ENCODE peak calls at places on chromosomes 6 and 20, in six cellular contexts. One of them, this sample, is unnamed.

GRCh38 chr20:48797275-48797825 is 30.4 kb downstream of the PREX1 start:
- DNase-seq in activated CD4-positive, CD25-positive, alpha-beta regulatory T cell treated with anti-CD3 and anti-CD28 coated beads, Interleukin-2, amount 50 U/mL, for 16 hours: no peak
- DNase-seq in retinal pigment epithelial cell: no peak
- DNase-seq in stromal cell of bone marrow: no peak
- DNase-seq in LHCN-M2: no peak
- DNase-seq in activated T-cell treated with anti-CD3 and anti-CD28 coated beads, Interleukin-2, amount 50 U/mL, for 4 hours: no peak
- DNase-seq in this sample: no peak

GRCh38 chr6:44702292-44702691 is 314.8 kb downstream of the CDC5L start:
- DNase-seq in activated CD4-positive, CD25-positive, alpha-beta regulatory T cell treated with anti-CD3 and anti-CD28 coated beads, Interleukin-2, amount 50 U/mL, for 16 hours: no peak
- DNase-seq in stromal cell of bone marrow: no peak
- DNase-seq in LHCN-M2: no peak
- DNase-seq in activated T-cell treated with anti-CD3 and anti-CD28 coated beads, Interleukin-2, amount 50 U/mL, for 4 hours: no peak
- DNase-seq in retinal pigment epithelial cell: no peak
- DNase-seq in this sample: no peak

GRCh38 chr6:137171824-137172733 is 1.4 kb downstream of the IL22RA2 start:
- DNase-seq in LHCN-M2: no peak
- DNase-seq in activated T-cell treated with anti-CD3 and anti-CD28 coated beads, Interleukin-2, amount 50 U/mL, for 4 hours: no peak
- DNase-seq in retinal pigment epithelial cell: no peak
- DNase-seq in stromal cell of bone marrow: no peak
- DNase-seq in activated CD4-positive, CD25-positive, alpha-beta regulatory T cell treated with anti-CD3 and anti-CD28 coated beads, Interleukin-2, amount 50 U/mL, for 16 hours: no peak
- DNase-seq in this sample: no peak

GRCh38 chr6:108650781-108651180 is 90.1 kb downstream of the FOXO3 start:
- DNase-seq in retinal pigment epithelial cell: no peak
- DNase-seq in activated T-cell treated with anti-CD3 and anti-CD28 coated beads, Interleukin-2, amount 50 U/mL, for 4 hours: no peak
- DNase-seq in LHCN-M2: peak; percentile 76
- DNase-seq in stromal cell of bone marrow: peak; percentile 39
- DNase-seq in activated CD4-positive, CD25-positive, alpha-beta regulatory T cell treated with anti-CD3 and anti-CD28 coated beads, Interleukin-2, amount 50 U/mL, for 16 hours: no peak
- DNase-seq in this sample: no peak

GRCh38 chr6:106133040-106133439 is 46.9 kb downstream of the PRDM1 start:
- DNase-seq in LHCN-M2: no peak
- DNase-seq in stromal cell of bone marrow: no peak
- DNase-seq in retinal pigment epithelial cell: no peak
- DNase-seq in activated CD4-positive, CD25-positive, alpha-beta regulatory T cell treated with anti-CD3 and anti-CD28 coated beads, Interleukin-2, amount 50 U/mL, for 16 hours: no peak
- DNase-seq in activated T-cell treated with anti-CD3 and anti-CD28 coated beads, Interleukin-2, amount 50 U/mL, for 4 hours: no peak
- DNase-seq in this sample: no peak

GRCh38 chr20:1816384-1817381 is 78.5 kb upstream of the SIRPA start:
- DNase-seq in activated CD4-positive, CD25-positive, alpha-beta regulatory T cell treated with anti-CD3 and anti-CD28 coated beads, Interleukin-2, amount 50 U/mL, for 16 hours: no peak
- DNase-seq in stromal cell of bone marrow: peak; percentile 48
- DNase-seq in activated T-cell treated with anti-CD3 and anti-CD28 coated beads, Interleukin-2, amount 50 U/mL, for 4 hours: no peak
- DNase-seq in LHCN-M2: peak; percentile 93
- DNase-seq in retinal pigment epithelial cell: no peak
- DNase-seq in this sample: peak; percentile 55

GRCh38 chr6:108171291-108171917 is 5.6 kb downstream of the NR2E1 start:
- DNase-seq in retinal pigment epithelial cell: no peak
- DNase-seq in stromal cell of bone marrow: no peak
- DNase-seq in LHCN-M2: no peak
- DNase-seq in activated CD4-positive, CD25-positive, alpha-beta regulatory T cell treated with anti-CD3 and anti-CD28 coated beads, Interleukin-2, amount 50 U/mL, for 16 hours: no peak
- DNase-seq in activated T-cell treated with anti-CD3 and anti-CD28 coated beads, Interleukin-2, amount 50 U/mL, for 4 hours: no peak
- DNase-seq in this sample: no peak

GRCh38 chr6:66993272-66993671 is 1286.2 kb upstream of the EYS start:
- DNase-seq in retinal pigment epithelial cell: no peak
- DNase-seq in activated CD4-positive, CD25-positive, alpha-beta regulatory T cell treated with anti-CD3 and anti-CD28 coated beads, Interleukin-2, amount 50 U/mL, for 16 hours: no peak
- DNase-seq in activated T-cell treated with anti-CD3 and anti-CD28 coated beads, Interleukin-2, amount 50 U/mL, for 4 hours: no peak
- DNase-seq in LHCN-M2: peak; percentile 40
- DNase-seq in stromal cell of bone marrow: no peak
- DNase-seq in this sample: no peak

GRCh38 chr6:138570716-138571020 is 71.4 kb upstream of the NHSL1 start:
- DNase-seq in activated T-cell treated with anti-CD3 and anti-CD28 coated beads, Interleukin-2, amount 50 U/mL, for 4 hours: no peak
- DNase-seq in activated CD4-positive, CD25-positive, alpha-beta regulatory T cell treated with anti-CD3 and anti-CD28 coated beads, Interleukin-2, amount 50 U/mL, for 16 hours: no peak
- DNase-seq in retinal pigment epithelial cell: peak; percentile 53
- DNase-seq in LHCN-M2: no peak
- DNase-seq in stromal cell of bone marrow: no peak
- DNase-seq in this sample: no peak

GRCh38 chr6:154450498-154450897 is 60.0 kb downstream of the CNKSR3 start:
- DNase-seq in activated T-cell treated with anti-CD3 and anti-CD28 coated beads, Interleukin-2, amount 50 U/mL, for 4 hours: no peak
- DNase-seq in stromal cell of bone marrow: no peak
- DNase-seq in LHCN-M2: no peak
- DNase-seq in retinal pigment epithelial cell: no peak
- DNase-seq in activated CD4-positive, CD25-positive, alpha-beta regulatory T cell treated with anti-CD3 and anti-CD28 coated beads, Interleukin-2, amount 50 U/mL, for 16 hours: no peak
- DNase-seq in this sample: no peak

GRCh38 chr20:5195655-5196054 is 68.8 kb downstream of the CDS2 start:
- DNase-seq in stromal cell of bone marrow: peak; percentile 8
- DNase-seq in LHCN-M2: peak; percentile 60
- DNase-seq in retinal pigment epithelial cell: peak; percentile 79
- DNase-seq in activated T-cell treated with anti-CD3 and anti-CD28 coated beads, Interleukin-2, amount 50 U/mL, for 4 hours: no peak
- DNase-seq in activated CD4-positive, CD25-positive, alpha-beta regulatory T cell treated with anti-CD3 and anti-CD28 coated beads, Interleukin-2, amount 50 U/mL, for 16 hours: no peak
- DNase-seq in this sample: no peak

GRCh38 chr6:142377112-142377848 is 75.5 kb downstream of the ADGRG6 start:
- DNase-seq in activated CD4-positive, CD25-positive, alpha-beta regulatory T cell treated with anti-CD3 and anti-CD28 coated beads, Interleukin-2, amount 50 U/mL, for 16 hours: no peak
- DNase-seq in LHCN-M2: no peak
- DNase-seq in activated T-cell treated with anti-CD3 and anti-CD28 coated beads, Interleukin-2, amount 50 U/mL, for 4 hours: no peak
- DNase-seq in retinal pigment epithelial cell: no peak
- DNase-seq in stromal cell of bone marrow: no peak
- DNase-seq in this sample: peak; percentile 90

GRCh38 chr6:15244605-15245360 is 1.1 kb upstream of the JARID2 start:
- DNase-seq in LHCN-M2: peak; percentile 71
- DNase-seq in retinal pigment epithelial cell: no peak
- DNase-seq in stromal cell of bone marrow: no peak
- DNase-seq in activated CD4-positive, CD25-positive, alpha-beta regulatory T cell treated with anti-CD3 and anti-CD28 coated beads, Interleukin-2, amount 50 U/mL, for 16 hours: peak; percentile 20
- DNase-seq in activated T-cell treated with anti-CD3 and anti-CD28 coated beads, Interleukin-2, amount 50 U/mL, for 4 hours: peak; percentile 57
- DNase-seq in this sample: peak; percentile 71

GRCh38 chr6:123223461-123223860 is 227.4 kb downstream of the CLVS2 start:
- DNase-seq in activated T-cell treated with anti-CD3 and anti-CD28 coated beads, Interleukin-2, amount 50 U/mL, for 4 hours: no peak
- DNase-seq in activated CD4-positive, CD25-positive, alpha-beta regulatory T cell treated with anti-CD3 and anti-CD28 coated beads, Interleukin-2, amount 50 U/mL, for 16 hours: no peak
- DNase-seq in stromal cell of bone marrow: no peak
- DNase-seq in LHCN-M2: no peak
- DNase-seq in retinal pigment epithelial cell: no peak
- DNase-seq in this sample: no peak

GRCh38 chr20:60589624-60590023 is 631.4 kb downstream of the CDH26 start:
- DNase-seq in activated CD4-positive, CD25-positive, alpha-beta regulatory T cell treated with anti-CD3 and anti-CD28 coated beads, Interleukin-2, amount 50 U/mL, for 16 hours: no peak
- DNase-seq in activated T-cell treated with anti-CD3 and anti-CD28 coated beads, Interleukin-2, amount 50 U/mL, for 4 hours: no peak
- DNase-seq in LHCN-M2: no peak
- DNase-seq in retinal pigment epithelial cell: peak; percentile 12
- DNase-seq in stromal cell of bone marrow: no peak
- DNase-seq in this sample: no peak

GRCh38 chr6:1381397-1382330 is 7.7 kb upstream of the FOXF2 start:
- DNase-seq in LHCN-M2: no peak
- DNase-seq in retinal pigment epithelial cell: no peak
- DNase-seq in activated CD4-positive, CD25-positive, alpha-beta regulatory T cell treated with anti-CD3 and anti-CD28 coated beads, Interleukin-2, amount 50 U/mL, for 16 hours: peak; percentile 13
- DNase-seq in activated T-cell treated with anti-CD3 and anti-CD28 coated beads, Interleukin-2, amount 50 U/mL, for 4 hours: peak; percentile 52
- DNase-seq in stromal cell of bone marrow: no peak
- DNase-seq in this sample: no peak

GRCh38 chr6:52016918-52017748 is 70.3 kb downstream of the PKHD1 start:
- DNase-seq in retinal pigment epithelial cell: no peak
- DNase-seq in activated CD4-positive, CD25-positive, alpha-beta regulatory T cell treated with anti-CD3 and anti-CD28 coated beads, Interleukin-2, amount 50 U/mL, for 16 hours: no peak
- DNase-seq in LHCN-M2: no peak
- DNase-seq in activated T-cell treated with anti-CD3 and anti-CD28 coated beads, Interleukin-2, amount 50 U/mL, for 4 hours: no peak
- DNase-seq in stromal cell of bone marrow: no peak
- DNase-seq in this sample: no peak